ENCODE peak calls at places on chromosomes 16 and 17, in ten cellular contexts. One of them, this sample, is unnamed.

GRCh38 chr16:15970202-15970601 is 20.8 kb downstream of the ABCC1 start:
- DNase-seq in ACHN: peak; percentile 16
- DNase-seq in HCEC 1CT: peak; percentile 29
- DNase-seq in activated T-cell treated with anti-CD3 and anti-CD28 coated beads, Interleukin-2, amount 50 U/mL, for 72 hours: no peak
- DNase-seq in Daoy: no peak
- DNase-seq in RCC 7860: no peak
- DNase-seq in stimulated activated CD4-positive, alpha-beta T cell treated with anti-CD3 and anti-CD28 coated beads, TNF-alpha, amount 100 ng/mL, for 1 hour: no peak
- DNase-seq in EH: peak; percentile 47
- DNase-seq in left cardiac atrium: no peak
- DNase-seq in HTR-8/SVneo: no peak
- DNase-seq in this sample: no peak

GRCh38 chr17:7838291-7839075 is 4.5 kb downstream of the KDM6B start:
- DNase-seq in ACHN: peak; percentile 24
- DNase-seq in HCEC 1CT: peak; percentile 27
- DNase-seq in activated T-cell treated with anti-CD3 and anti-CD28 coated beads, Interleukin-2, amount 50 U/mL, for 72 hours: peak; percentile 64
- DNase-seq in Daoy: no peak
- DNase-seq in RCC 7860: no peak
- DNase-seq in stimulated activated CD4-positive, alpha-beta T cell treated with anti-CD3 and anti-CD28 coated beads, TNF-alpha, amount 100 ng/mL, for 1 hour: no peak
- DNase-seq in EH: peak; percentile 83
- DNase-seq in left cardiac atrium: peak; percentile 45
- DNase-seq in HTR-8/SVneo: no peak
- DNase-seq in this sample: peak; percentile 82

GRCh38 chr17:52824542-52824941 is 666.0 kb upstream of the CA10 start:
- DNase-seq in ACHN: no peak
- DNase-seq in HCEC 1CT: no peak
- DNase-seq in activated T-cell treated with anti-CD3 and anti-CD28 coated beads, Interleukin-2, amount 50 U/mL, for 72 hours: no peak
- DNase-seq in Daoy: no peak
- DNase-seq in RCC 7860: no peak
- DNase-seq in stimulated activated CD4-positive, alpha-beta T cell treated with anti-CD3 and anti-CD28 coated beads, TNF-alpha, amount 100 ng/mL, for 1 hour: no peak
- DNase-seq in EH: no peak
- DNase-seq in left cardiac atrium: no peak
- DNase-seq in HTR-8/SVneo: no peak
- DNase-seq in this sample: no peak

GRCh38 chr17:75511610-75512575 is 3.4 kb downstream of the CASKIN2 start:
- DNase-seq in ACHN: no peak
- DNase-seq in HCEC 1CT: no peak
- DNase-seq in activated T-cell treated with anti-CD3 and anti-CD28 coated beads, Interleukin-2, amount 50 U/mL, for 72 hours: no peak
- DNase-seq in Daoy: no peak
- DNase-seq in RCC 7860: peak; percentile 27
- DNase-seq in stimulated activated CD4-positive, alpha-beta T cell treated with anti-CD3 and anti-CD28 coated beads, TNF-alpha, amount 100 ng/mL, for 1 hour: no peak
- DNase-seq in EH: peak; percentile 28
- DNase-seq in left cardiac atrium: peak; percentile 76
- DNase-seq in HTR-8/SVneo: no peak
- DNase-seq in this sample: no peak

GRCh38 chr16:3070608-3071111 is 5.2 kb downstream of the IL32 start:
- DNase-seq in ACHN: no peak
- DNase-seq in HCEC 1CT: no peak
- DNase-seq in activated T-cell treated with anti-CD3 and anti-CD28 coated beads, Interleukin-2, amount 50 U/mL, for 72 hours: no peak
- DNase-seq in Daoy: no peak
- DNase-seq in RCC 7860: no peak
- DNase-seq in stimulated activated CD4-positive, alpha-beta T cell treated with anti-CD3 and anti-CD28 coated beads, TNF-alpha, amount 100 ng/mL, for 1 hour: no peak
- DNase-seq in EH: no peak
- DNase-seq in left cardiac atrium: no peak
- DNase-seq in HTR-8/SVneo: no peak
- DNase-seq in this sample: no peak

GRCh38 chr16:63324306-63324705 is 1288.1 kb upstream of the CDH8 start:
- DNase-seq in ACHN: no peak
- DNase-seq in HCEC 1CT: no peak
- DNase-seq in activated T-cell treated with anti-CD3 and anti-CD28 coated beads, Interleukin-2, amount 50 U/mL, for 72 hours: no peak
- DNase-seq in Daoy: no peak
- DNase-seq in RCC 7860: no peak
- DNase-seq in stimulated activated CD4-positive, alpha-beta T cell treated with anti-CD3 and anti-CD28 coated beads, TNF-alpha, amount 100 ng/mL, for 1 hour: no peak
- DNase-seq in EH: no peak
- DNase-seq in left cardiac atrium: no peak
- DNase-seq in HTR-8/SVneo: no peak
- DNase-seq in this sample: peak; percentile 66

GRCh38 chr17:1485311-1485747 is 7.2 kb downstream of the MYO1C start:
- DNase-seq in ACHN: peak; percentile 46
- DNase-seq in HCEC 1CT: peak; percentile 11
- DNase-seq in activated T-cell treated with anti-CD3 and anti-CD28 coated beads, Interleukin-2, amount 50 U/mL, for 72 hours: peak; percentile 48
- DNase-seq in Daoy: peak; percentile 61
- DNase-seq in RCC 7860: no peak
- DNase-seq in stimulated activated CD4-positive, alpha-beta T cell treated with anti-CD3 and anti-CD28 coated beads, TNF-alpha, amount 100 ng/mL, for 1 hour: no peak
- DNase-seq in EH: peak; percentile 56
- DNase-seq in left cardiac atrium: peak; percentile 72
- DNase-seq in HTR-8/SVneo: no peak
- DNase-seq in this sample: peak; percentile 17

GRCh38 chr17:2996208-2996855 is 67.1 kb downstream of the OR1D5 start:
- DNase-seq in ACHN: no peak
- DNase-seq in HCEC 1CT: peak; percentile 22
- DNase-seq in activated T-cell treated with anti-CD3 and anti-CD28 coated beads, Interleukin-2, amount 50 U/mL, for 72 hours: no peak
- DNase-seq in Daoy: no peak
- DNase-seq in RCC 7860: no peak
- DNase-seq in stimulated activated CD4-positive, alpha-beta T cell treated with anti-CD3 and anti-CD28 coated beads, TNF-alpha, amount 100 ng/mL, for 1 hour: no peak
- DNase-seq in EH: peak; percentile 64
- DNase-seq in left cardiac atrium: no peak
- DNase-seq in HTR-8/SVneo: no peak
- DNase-seq in this sample: no peak

GRCh38 chr17:11986179-11986938 is 10.9 kb downstream of the ZNF18 start:
- DNase-seq in ACHN: no peak
- DNase-seq in HCEC 1CT: no peak
- DNase-seq in activated T-cell treated with anti-CD3 and anti-CD28 coated beads, Interleukin-2, amount 50 U/mL, for 72 hours: no peak
- DNase-seq in Daoy: no peak
- DNase-seq in RCC 7860: no peak
- DNase-seq in stimulated activated CD4-positive, alpha-beta T cell treated with anti-CD3 and anti-CD28 coated beads, TNF-alpha, amount 100 ng/mL, for 1 hour: no peak
- DNase-seq in EH: no peak
- DNase-seq in left cardiac atrium: no peak
- DNase-seq in HTR-8/SVneo: no peak
- DNase-seq in this sample: no peak

GRCh38 chr17:5837055-5837491 is 233.1 kb upstream of the WSCD1 start:
- DNase-seq in ACHN: peak; percentile 84
- DNase-seq in HCEC 1CT: peak; percentile 56
- DNase-seq in activated T-cell treated with anti-CD3 and anti-CD28 coated beads, Interleukin-2, amount 50 U/mL, for 72 hours: no peak
- DNase-seq in Daoy: peak; percentile 86
- DNase-seq in RCC 7860: peak; percentile 85
- DNase-seq in stimulated activated CD4-positive, alpha-beta T cell treated with anti-CD3 and anti-CD28 coated beads, TNF-alpha, amount 100 ng/mL, for 1 hour: no peak
- DNase-seq in EH: peak; percentile 79
- DNase-seq in left cardiac atrium: no peak
- DNase-seq in HTR-8/SVneo: no peak
- DNase-seq in this sample: no peak

GRCh38 chr17:76153640-76154039 is 12.6 kb upstream of the FOXJ1 start:
- DNase-seq in ACHN: peak; percentile 10
- DNase-seq in HCEC 1CT: no peak
- DNase-seq in activated T-cell treated with anti-CD3 and anti-CD28 coated beads, Interleukin-2, amount 50 U/mL, for 72 hours: no peak
- DNase-seq in Daoy: no peak
- DNase-seq in RCC 7860: no peak
- DNase-seq in stimulated activated CD4-positive, alpha-beta T cell treated with anti-CD3 and anti-CD28 coated beads, TNF-alpha, amount 100 ng/mL, for 1 hour: no peak
- DNase-seq in EH: peak; percentile 51
- DNase-seq in left cardiac atrium: no peak
- DNase-seq in HTR-8/SVneo: no peak
- DNase-seq in this sample: no peak

GRCh38 chr17:62690168-62690897 is 62.9 kb downstream of the MRC2 start:
- DNase-seq in ACHN: no peak
- DNase-seq in HCEC 1CT: no peak
- DNase-seq in activated T-cell treated with anti-CD3 and anti-CD28 coated beads, Interleukin-2, amount 50 U/mL, for 72 hours: no peak
- DNase-seq in Daoy: no peak
- DNase-seq in RCC 7860: no peak
- DNase-seq in stimulated activated CD4-positive, alpha-beta T cell treated with anti-CD3 and anti-CD28 coated beads, TNF-alpha, amount 100 ng/mL, for 1 hour: no peak
- DNase-seq in EH: no peak
- DNase-seq in left cardiac atrium: no peak
- DNase-seq in HTR-8/SVneo: no peak
- DNase-seq in this sample: no peak

GRCh38 chr17:73539176-73539575 is 105.1 kb downstream of the SDK2 start:
- DNase-seq in ACHN: no peak
- DNase-seq in HCEC 1CT: no peak
- DNase-seq in activated T-cell treated with anti-CD3 and anti-CD28 coated beads, Interleukin-2, amount 50 U/mL, for 72 hours: no peak
- DNase-seq in Daoy: no peak
- DNase-seq in RCC 7860: no peak
- DNase-seq in stimulated activated CD4-positive, alpha-beta T cell treated with anti-CD3 and anti-CD28 coated beads, TNF-alpha, amount 100 ng/mL, for 1 hour: no peak
- DNase-seq in EH: no peak
- DNase-seq in left cardiac atrium: no peak
- DNase-seq in HTR-8/SVneo: no peak
- DNase-seq in this sample: no peak

GRCh38 chr16:4313563-4314531 is 2.0 kb upstream of the GLIS2 start:
- DNase-seq in ACHN: peak; percentile 99
- DNase-seq in HCEC 1CT: no peak
- DNase-seq in activated T-cell treated with anti-CD3 and anti-CD28 coated beads, Interleukin-2, amount 50 U/mL, for 72 hours: peak; percentile 34
- DNase-seq in Daoy: peak; percentile 46
- DNase-seq in RCC 7860: peak; percentile 78
- DNase-seq in stimulated activated CD4-positive, alpha-beta T cell treated with anti-CD3 and anti-CD28 coated beads, TNF-alpha, amount 100 ng/mL, for 1 hour: no peak
- DNase-seq in EH: no peak
- DNase-seq in left cardiac atrium: peak; percentile 39
- DNase-seq in HTR-8/SVneo: no peak
- DNase-seq in this sample: no peak

GRCh38 chr17:70028397-70028796 is 46.6 kb upstream of the KCNJ16 start:
- DNase-seq in ACHN: no peak
- DNase-seq in HCEC 1CT: peak; percentile 5
- DNase-seq in activated T-cell treated with anti-CD3 and anti-CD28 coated beads, Interleukin-2, amount 50 U/mL, for 72 hours: no peak
- DNase-seq in Daoy: no peak
- DNase-seq in RCC 7860: no peak
- DNase-seq in stimulated activated CD4-positive, alpha-beta T cell treated with anti-CD3 and anti-CD28 coated beads, TNF-alpha, amount 100 ng/mL, for 1 hour: no peak
- DNase-seq in EH: no peak
- DNase-seq in left cardiac atrium: no peak
- DNase-seq in HTR-8/SVneo: no peak
- DNase-seq in this sample: no peak

GRCh38 chr16:25045696-25046381 is 30.7 kb upstream of the ARHGAP17 start:
- DNase-seq in ACHN: no peak
- DNase-seq in HCEC 1CT: peak; percentile 64
- DNase-seq in activated T-cell treated with anti-CD3 and anti-CD28 coated beads, Interleukin-2, amount 50 U/mL, for 72 hours: no peak
- DNase-seq in Daoy: peak; percentile 29
- DNase-seq in RCC 7860: no peak
- DNase-seq in stimulated activated CD4-positive, alpha-beta T cell treated with anti-CD3 and anti-CD28 coated beads, TNF-alpha, amount 100 ng/mL, for 1 hour: no peak
- DNase-seq in EH: peak; percentile 83
- DNase-seq in left cardiac atrium: no peak
- DNase-seq in HTR-8/SVneo: no peak
- DNase-seq in this sample: no peak

GRCh38 chr17:36827056-36827455 is 110.2 kb upstream of the LHX1 start:
- DNase-seq in ACHN: no peak
- DNase-seq in HCEC 1CT: no peak
- DNase-seq in activated T-cell treated with anti-CD3 and anti-CD28 coated beads, Interleukin-2, amount 50 U/mL, for 72 hours: no peak
- DNase-seq in Daoy: no peak
- DNase-seq in RCC 7860: no peak
- DNase-seq in stimulated activated CD4-positive, alpha-beta T cell treated with anti-CD3 and anti-CD28 coated beads, TNF-alpha, amount 100 ng/mL, for 1 hour: no peak
- DNase-seq in EH: no peak
- DNase-seq in left cardiac atrium: no peak
- DNase-seq in HTR-8/SVneo: no peak
- DNase-seq in this sample: no peak

GRCh38 chr17:265726-266125 is 84.3 kb upstream of the DOC2B start:
- DNase-seq in ACHN: no peak
- DNase-seq in HCEC 1CT: no peak
- DNase-seq in activated T-cell treated with anti-CD3 and anti-CD28 coated beads, Interleukin-2, amount 50 U/mL, for 72 hours: no peak
- DNase-seq in Daoy: no peak
- DNase-seq in RCC 7860: no peak
- DNase-seq in stimulated activated CD4-positive, alpha-beta T cell treated with anti-CD3 and anti-CD28 coated beads, TNF-alpha, amount 100 ng/mL, for 1 hour: no peak
- DNase-seq in EH: no peak
- DNase-seq in left cardiac atrium: peak; percentile 68
- DNase-seq in HTR-8/SVneo: no peak
- DNase-seq in this sample: no peak

GRCh38 chr17:71726320-71726719 is 394.5 kb upstream of the SOX9 start:
- DNase-seq in ACHN: no peak
- DNase-seq in HCEC 1CT: no peak
- DNase-seq in activated T-cell treated with anti-CD3 and anti-CD28 coated beads, Interleukin-2, amount 50 U/mL, for 72 hours: no peak
- DNase-seq in Daoy: no peak
- DNase-seq in RCC 7860: no peak
- DNase-seq in stimulated activated CD4-positive, alpha-beta T cell treated with anti-CD3 and anti-CD28 coated beads, TNF-alpha, amount 100 ng/mL, for 1 hour: no peak
- DNase-seq in EH: no peak
- DNase-seq in left cardiac atrium: no peak
- DNase-seq in HTR-8/SVneo: no peak
- DNase-seq in this sample: peak; percentile 50

GRCh38 chr17:6706499-6706898 is 6.7 kb downstream of the SLC13A5 start:
- DNase-seq in ACHN: no peak
- DNase-seq in HCEC 1CT: no peak
- DNase-seq in activated T-cell treated with anti-CD3 and anti-CD28 coated beads, Interleukin-2, amount 50 U/mL, for 72 hours: no peak
- DNase-seq in Daoy: no peak
- DNase-seq in RCC 7860: no peak
- DNase-seq in stimulated activated CD4-positive, alpha-beta T cell treated with anti-CD3 and anti-CD28 coated beads, TNF-alpha, amount 100 ng/mL, for 1 hour: no peak
- DNase-seq in EH: no peak
- DNase-seq in left cardiac atrium: no peak
- DNase-seq in HTR-8/SVneo: no peak
- DNase-seq in this sample: no peak

GRCh38 chr17:64718058-64718457 is 56.0 kb upstream of the SMURF2 start:
- DNase-seq in ACHN: peak; percentile 49
- DNase-seq in HCEC 1CT: no peak
- DNase-seq in activated T-cell treated with anti-CD3 and anti-CD28 coated beads, Interleukin-2, amount 50 U/mL, for 72 hours: no peak
- DNase-seq in Daoy: no peak
- DNase-seq in RCC 7860: peak; percentile 35
- DNase-seq in stimulated activated CD4-positive, alpha-beta T cell treated with anti-CD3 and anti-CD28 coated beads, TNF-alpha, amount 100 ng/mL, for 1 hour: no peak
- DNase-seq in EH: no peak
- DNase-seq in left cardiac atrium: no peak
- DNase-seq in HTR-8/SVneo: no peak
- DNase-seq in this sample: no peak

GRCh38 chr16:65876624-65877023 is 489.9 kb upstream of the CDH5 start:
- DNase-seq in ACHN: no peak
- DNase-seq in HCEC 1CT: no peak
- DNase-seq in activated T-cell treated with anti-CD3 and anti-CD28 coated beads, Interleukin-2, amount 50 U/mL, for 72 hours: no peak
- DNase-seq in Daoy: no peak
- DNase-seq in RCC 7860: no peak
- DNase-seq in stimulated activated CD4-positive, alpha-beta T cell treated with anti-CD3 and anti-CD28 coated beads, TNF-alpha, amount 100 ng/mL, for 1 hour: no peak
- DNase-seq in EH: peak; percentile 18
- DNase-seq in left cardiac atrium: no peak
- DNase-seq in HTR-8/SVneo: no peak
- DNase-seq in this sample: no peak

GRCh38 chr17:80187493-80187892 is 17.7 kb downstream of the CARD14 start:
- DNase-seq in ACHN: no peak
- DNase-seq in HCEC 1CT: peak; percentile 25
- DNase-seq in activated T-cell treated with anti-CD3 and anti-CD28 coated beads, Interleukin-2, amount 50 U/mL, for 72 hours: no peak
- DNase-seq in Daoy: peak; percentile 44
- DNase-seq in RCC 7860: no peak
- DNase-seq in stimulated activated CD4-positive, alpha-beta T cell treated with anti-CD3 and anti-CD28 coated beads, TNF-alpha, amount 100 ng/mL, for 1 hour: no peak
- DNase-seq in EH: peak; percentile 37
- DNase-seq in left cardiac atrium: peak; percentile 76
- DNase-seq in HTR-8/SVneo: no peak
- DNase-seq in this sample: no peak

GRCh38 chr16:63530208-63530607 is 1494.0 kb upstream of the CDH8 start:
- DNase-seq in ACHN: no peak
- DNase-seq in HCEC 1CT: no peak
- DNase-seq in activated T-cell treated with anti-CD3 and anti-CD28 coated beads, Interleukin-2, amount 50 U/mL, for 72 hours: no peak
- DNase-seq in Daoy: no peak
- DNase-seq in RCC 7860: no peak
- DNase-seq in stimulated activated CD4-positive, alpha-beta T cell treated with anti-CD3 and anti-CD28 coated beads, TNF-alpha, amount 100 ng/mL, for 1 hour: no peak
- DNase-seq in EH: no peak
- DNase-seq in left cardiac atrium: no peak
- DNase-seq in HTR-8/SVneo: no peak
- DNase-seq in this sample: no peak

This sample was measured in A673.